ENCODE peak calls at places on chromosomes 7 and 10, in seven cellular contexts. V, N, P, L, Y, O and K are unnamed samples. For H3K36me3, the result is how much of the 10 kb centered on the place peaks cover.

GRCh38 chr10:104028823-104029527 is 56.7 kb downstream of the COL17A1 start:
- DNase-seq in V (no peak), N (no peak), P (no peak), L (no peak), Y (no peak), O (no peak), K (no peak)

GRCh38 chr7:27248911-27249723 is 6.5 kb downstream of the EVX1 start:
- DNase-seq in V (no peak), N (no peak), P (peak), L (no peak), Y (no peak), O (no peak), K (no peak)

GRCh38 chr10:50464004-50464409 is 159.7 kb downstream of the SGMS1 start:
- DNase-seq in V (no peak), N (no peak), P (peak), L (no peak), Y (no peak), O (no peak), K (no peak)

GRCh38 chr7:76069238-76069638 is 21.3 kb downstream of the MDH2 start:
- DNase-seq in V (peak), N (peak), P (peak), L (no peak), Y (peak), O (peak), K (no peak)

GRCh38 chr10:118818621-118819221 is 64.0 kb upstream of the CACUL1 start:
- DNase-seq in V (no peak), N (no peak), P (no peak), L (no peak), Y (no peak), O (no peak), K (peak)

GRCh38 chr7:124022551-124022950 is 10.3 kb downstream of the TMEM229A start:
- DNase-seq in V (no peak), N (no peak), P (no peak), L (no peak), Y (no peak), O (no peak), K (no peak)

GRCh38 chr7:77335581-77335980 is 80.6 kb downstream of the GSAP start:
- DNase-seq in V (no peak), N (no peak), P (no peak), L (no peak), Y (no peak), O (no peak), K (no peak)

GRCh38 chr10:78253072-78253853 is 219.6 kb downstream of the RPS24 start:
- DNase-seq in V (no peak), N (no peak), P (no peak), L (no peak), Y (no peak), O (no peak), K (no peak)

GRCh38 chr10:87740232-87740631 is 77.8 kb downstream of the ATAD1 start:
- DNase-seq in V (no peak), N (no peak), P (peak), L (no peak), Y (no peak), O (no peak), K (no peak)

GRCh38 chr10:118722694-118723093 is 32.1 kb downstream of the CACUL1 start:
- DNase-seq in V (no peak), N (no peak), P (no peak), L (no peak), Y (no peak), O (no peak), K (no peak)

GRCh38 chr10:1400129-1400865 is 337.0 kb downstream of the ADARB2 start:
- DNase-seq in V (no peak), N (no peak), P (no peak), L (no peak), Y (no peak), O (peak), K (no peak)

GRCh38 chr7:83162402-83163256 is at the start of gene PCLO:
- DNase-seq in V (peak), N (peak), P (peak), L (peak), Y (peak), O (no peak), K (peak)

GRCh38 chr10:28241766-28242399 is 61.0 kb downstream of the MPP7 start:
- DNase-seq in V (no peak), N (no peak), P (peak), L (peak), Y (peak), O (no peak), K (no peak)

GRCh38 chr10:71222541-71223364 is 10.4 kb downstream of the UNC5B start:
- DNase-seq in V (peak), N (peak), P (no peak), L (no peak), Y (no peak), O (no peak), K (peak)

GRCh38 chr7:32507416-32507815 is 12.1 kb downstream of the AVL9 start:
- DNase-seq in V (no peak), N (no peak), P (peak), L (no peak), Y (no peak), O (no peak), K (no peak)

GRCh38 chr7:116327135-116327534 is 116.8 kb downstream of the TES start:
- DNase-seq in V (no peak), N (no peak), P (no peak), L (no peak), Y (no peak), O (no peak), K (no peak)

GRCh38 chr10:128124813-128125403 is 1.3 kb downstream of the MKI67 start:
- DNase-seq in V (no peak), N (no peak), P (no peak), L (no peak), Y (no peak), O (no peak), K (no peak)

GRCh38 chr10:119687192-119688032 is 36.2 kb downstream of the BAG3 start:
- DNase-seq in V (no peak), N (no peak), P (peak), L (no peak), Y (no peak), O (no peak), K (no peak)

GRCh38 chr7:100629117-100629711 is 12.1 kb downstream of the TFR2 start:
- DNase-seq in V (no peak), N (no peak), P (peak), L (no peak), Y (no peak), O (no peak), K (peak)

GRCh38 chr10:51894752-51895151 is 195.4 kb upstream of the CSTF2T start:
- DNase-seq in V (no peak), N (no peak), P (peak), L (no peak), Y (no peak), O (no peak), K (no peak)

GRCh38 chr10:26052326-26052725 is 118.3 kb downstream of the MYO3A start:
- DNase-seq in V (no peak), N (no peak), P (no peak), L (no peak), Y (no peak), O (no peak), K (no peak)

DNA sequence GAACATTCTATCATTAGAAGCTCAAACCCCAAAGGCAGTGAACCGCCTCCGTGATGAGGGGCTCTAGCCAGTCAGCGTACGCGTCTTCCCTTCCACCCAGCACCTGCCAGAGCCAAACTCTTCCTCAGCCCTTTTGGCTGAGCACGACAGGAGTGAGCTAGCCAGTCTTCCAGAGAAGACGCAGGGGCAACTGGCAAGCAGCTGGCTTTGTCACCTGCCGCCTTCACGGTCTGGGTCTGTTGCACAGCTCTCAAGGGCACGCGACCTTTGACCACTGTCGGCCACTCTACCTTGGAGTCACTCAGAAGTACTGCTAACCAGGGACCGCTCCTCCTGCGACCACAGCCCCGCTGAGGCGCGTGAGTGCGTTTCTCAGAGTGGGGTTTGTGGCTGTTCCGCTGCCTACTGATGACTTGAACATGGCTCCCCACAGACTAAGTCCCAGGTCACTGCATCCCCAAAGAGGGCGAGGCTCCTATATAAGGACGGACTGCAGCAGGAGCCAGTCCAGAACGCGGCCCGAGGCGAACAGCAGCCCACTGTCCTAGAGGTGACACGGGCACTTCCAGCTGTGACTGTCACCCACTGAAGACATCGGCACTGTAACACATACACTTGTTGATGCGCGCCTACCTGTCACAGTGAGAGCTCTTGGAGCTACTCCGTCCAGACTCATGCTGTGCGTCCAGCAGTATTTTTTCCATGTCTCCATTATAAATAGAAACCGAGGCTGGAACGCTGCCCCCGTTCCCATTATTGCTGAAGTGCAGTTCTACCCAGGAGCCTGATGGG is 8.4 kb downstream of the BNIP3 start:
- DNase-seq in V (no peak), N (no peak), P (no peak), L (no peak), Y (peak), O (no peak), K (no peak)
- H3K4me3 ChIP-seq in V (no peak), N (no peak), P (no peak), L (no peak), Y (peak), O (peak), K (no peak)

GRCh38 chr7:142784096-142784495 is 13.3 kb downstream of the PRSS2 start:
- DNase-seq in V (no peak), N (no peak), P (no peak), L (no peak), Y (no peak), O (no peak), K (no peak)
- TF ChIP-seq CTCF in V (no peak), N (no peak), P (no peak), L (no peak), Y (no peak), O (no peak), K (no peak)

DNA sequence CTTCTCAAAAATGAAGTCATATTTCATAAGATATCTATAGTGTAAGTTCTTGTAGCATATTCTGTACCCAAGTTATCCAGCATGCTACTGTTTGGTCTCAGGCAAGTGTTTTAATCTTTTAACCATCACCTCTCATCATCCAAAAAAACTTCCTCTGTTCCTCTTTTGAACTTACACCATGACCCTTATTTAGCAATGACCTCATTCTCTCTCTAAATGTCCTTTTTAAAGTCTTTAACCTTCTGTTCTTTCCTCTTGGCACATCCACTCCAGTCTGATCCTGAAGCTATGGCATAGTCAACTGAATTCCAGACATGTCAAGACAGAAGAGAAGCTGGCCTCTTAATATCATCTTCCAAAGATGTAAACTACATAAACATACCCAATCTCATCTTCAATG is 26.2 kb downstream of the PPP3CB start:
- DNase-seq in V (no peak), N (no peak), P (no peak), L (no peak), Y (no peak), O (no peak), K (no peak)
- H3K36me3 ChIP-seq in V (under half), N (under half), P (under half), L (under half), Y (half or more), O (under half), K (under half)

DNA sequence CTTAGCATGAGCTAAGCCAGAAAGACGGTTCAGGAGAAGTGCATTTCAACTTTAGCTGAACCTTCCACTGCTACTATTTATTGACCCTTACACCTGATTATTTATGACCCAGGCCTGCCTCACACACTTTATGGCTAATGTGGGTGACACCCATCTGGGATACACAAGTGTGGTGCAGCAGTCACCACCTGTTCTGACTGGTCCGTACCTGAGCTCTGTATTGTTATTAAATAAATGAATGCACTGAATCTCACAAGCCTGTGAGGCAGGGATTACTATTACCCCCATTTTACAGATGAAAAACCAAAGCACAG is 1.5 kb downstream of the ANXA11 start:
- DNase-seq in V (no peak), N (no peak), P (no peak), L (no peak), Y (no peak), O (no peak), K (no peak)
- H3K4me3 ChIP-seq in V (peak), N (peak), P (no peak), L (peak), Y (peak), O (peak), K (no peak)